ENCODE peak calls at places on chromosomes 1 and 21, in nine cellular contexts. G is stimulated activated CD4-positive, alpha-beta T cell treated with anti-CD3 and anti-CD28 coated beads, Interleukin-15, amount 100 ng/mL, for 1 hour; O is GM04503; K is colonic mucosa; C is COR-L47; P is Caco-2; V is iPS-NIHi11; X is HEK293T; Y is AG04449. Z is an unnamed sample.

GRCh38 chr1:92317836-92318493 is 19.1 kb downstream of the RPAP2 start:
- DNase-seq in Y (no peak), X (no peak), V (no peak), C (no peak), P (no peak), K (no peak), G (no peak), O (no peak), Z (no peak)

GRCh38 chr1:182549811-182550210 is 39.2 kb downstream of the RNASEL start:
- DNase-seq in K (no peak), P (no peak), G (no peak), Y (peak; percentile 9), X (no peak), C (no peak), V (no peak), O (no peak), Z (no peak)

GRCh38 chr1:39398278-39399010 is 93.0 kb upstream of the BMP8A start:
- DNase-seq in G (no peak), C (no peak), Y (peak; percentile 91), K (peak; percentile 70), X (peak; percentile 44), O (peak; percentile 96), V (peak; percentile 45), P (peak; percentile 54), Z (peak; percentile 1)

GRCh38 chr1:203769505-203770343 is 4.7 kb downstream of the LAX1 start:
- DNase-seq in P (peak; percentile 28), X (no peak), G (no peak), O (peak; percentile 72), V (no peak), Y (peak; percentile 70), C (peak; percentile 8), K (peak; percentile 86), Z (no peak)

GRCh38 chr1:33634806-33635205 is 162.4 kb downstream of the ZSCAN20 start:
- DNase-seq in C (no peak), K (peak; percentile 32), P (peak; percentile 24), Y (no peak), O (no peak), X (peak; percentile 70), V (peak; percentile 72), G (no peak), Z (no peak)

GRCh38 chr1:3895951-3896325 is 4.1 kb downstream of the C1orf174 start:
- DNase-seq in Y (no peak), X (no peak), O (no peak), G (no peak), C (no peak), V (no peak), K (no peak), P (no peak), Z (no peak)

GRCh38 chr1:28392027-28392652 is 22.6 kb downstream of the PHACTR4 start:
- DNase-seq in C (no peak), O (peak; percentile 79), X (no peak), G (no peak), Y (peak; percentile 81), P (no peak), V (no peak), K (no peak), Z (no peak)

GRCh38 chr1:151653397-151653796 is 41.5 kb downstream of the SNX27 start:
- DNase-seq in C (no peak), O (no peak), X (no peak), P (no peak), V (no peak), K (no peak), Y (no peak), G (no peak), Z (no peak)

GRCh38 chr1:228687562-228687961 is 47.7 kb upstream of the RHOU start:
- DNase-seq in X (no peak), Y (no peak), G (no peak), K (no peak), P (peak; percentile 13), C (no peak), O (no peak), V (no peak), Z (no peak)

GRCh38 chr1:232622378-232622777 is 7.6 kb downstream of the SIPA1L2 start:
- DNase-seq in K (peak; percentile 82), V (no peak), C (no peak), X (no peak), O (no peak), P (peak; percentile 52), G (no peak), Y (no peak), Z (no peak)

GRCh38 chr1:169526998-169527397 is 41.3 kb upstream of the SLC19A2 start:
- DNase-seq in K (no peak), G (no peak), V (no peak), P (no peak), Y (no peak), X (no peak), C (no peak), O (no peak), Z (no peak)

GRCh38 chr1:172662464-172663109 is 3.7 kb downstream of the FASLG start:
- DNase-seq in C (no peak), P (no peak), O (peak; percentile 24), K (peak; percentile 53), X (peak; percentile 32), Y (no peak), G (peak; percentile 73), V (peak; percentile 23), Z (peak; percentile 92)

GRCh38 chr1:28193701-28194161 is 17.2 kb upstream of the PTAFR start:
- DNase-seq in K (no peak), G (no peak), C (no peak), Y (no peak), P (no peak), X (no peak), O (no peak), V (peak; percentile 76), Z (no peak)

GRCh38 chr1:229243638-229244037 is 27.3 kb upstream of the RAB4A start:
- DNase-seq in C (no peak), Y (no peak), O (no peak), V (no peak), P (no peak), G (no peak), X (no peak), K (no peak), Z (no peak)

GRCh38 chr21:42037943-42038342 is 27.8 kb upstream of the ZBTB21 start:
- DNase-seq in Y (no peak), G (no peak), P (peak; percentile 49), C (no peak), X (no peak), K (peak; percentile 37), V (no peak), O (no peak), Z (no peak)

Z was measured in T-helper 1 cell.